ENCODE peak calls at places on chromosome 6, in seven cellular contexts. F is HepG2, A is H1, H is mammary epithelial cell, L is GM23338, P is SK-N-SH, K is GM23248. T is an unnamed sample.

GRCh38 chr6:34491091-34491430 is 25.2 kb downstream of the PACSIN1 start:
- DNase-seq in F (no peak), A (no peak), H (no peak), L (no peak), P (no peak), K (peak), T (no peak)

GRCh38 chr6:46983007-46983411 is 59.1 kb downstream of the ADGRF1 start:
- DNase-seq in F (no peak), A (no peak), H (peak), L (peak), P (no peak), K (peak), T (no peak)

GRCh38 chr6:136751478-136751956 is 40.8 kb downstream of the MAP3K5 start:
- DNase-seq in F (no peak), A (no peak), H (no peak), L (no peak), P (no peak), K (no peak), T (no peak)

GRCh38 chr6:148837941-148838340 is 91.1 kb downstream of the UST start:
- DNase-seq in F (no peak), A (no peak), H (peak), L (no peak), P (no peak), K (no peak), T (no peak)

GRCh38 chr6:123105561-123105960 is 109.5 kb downstream of the CLVS2 start:
- DNase-seq in F (no peak), A (no peak), H (no peak), L (no peak), P (no peak), K (no peak), T (no peak)

GRCh38 chr6:132236281-132236680 is 165.0 kb downstream of the MOXD1 start:
- DNase-seq in F (no peak), A (no peak), H (no peak), L (no peak), P (no peak), K (no peak), T (no peak)

GRCh38 chr6:19279137-19279747 is 557.9 kb upstream of the ID4 start:
- DNase-seq in F (no peak), A (no peak), H (no peak), L (no peak), P (no peak), K (peak), T (no peak)

GRCh38 chr6:30101423-30101938 is 11.4 kb downstream of the TRIM31 start:
- DNase-seq in F (peak), A (no peak), H (no peak), L (peak), P (peak), K (peak), T (no peak)

GRCh38 chr6:65461121-65461520 is 245.9 kb downstream of the EYS start:
- DNase-seq in F (no peak), A (no peak), H (no peak), L (no peak), P (no peak), K (no peak), T (no peak)

GRCh38 chr6:66526061-66526460 is 819.0 kb upstream of the EYS start:
- DNase-seq in F (no peak), A (no peak), H (no peak), L (no peak), P (no peak), K (no peak), T (no peak)

GRCh38 chr6:18207438-18207837 is 52.2 kb downstream of the KDM1B start:
- DNase-seq in F (no peak), A (no peak), H (no peak), L (no peak), P (no peak), K (no peak), T (no peak)

GRCh38 chr6:38170666-38171065 is 351.1 kb downstream of the ZFAND3 start:
- DNase-seq in F (no peak), A (no peak), H (no peak), L (no peak), P (no peak), K (no peak), T (no peak)

GRCh38 chr6:30725713-30726505 is 5.8 kb downstream of the TUBB start:
- DNase-seq in F (no peak), A (no peak), H (no peak), L (peak), P (peak), K (peak), T (peak)

GRCh38 chr6:168328086-168328485 is 8.5 kb upstream of the DACT2 start:
- DNase-seq in F (no peak), A (no peak), H (no peak), L (no peak), P (no peak), K (no peak), T (no peak)

GRCh38 chr6:13681305-13682061 is 30.2 kb downstream of the RANBP9 start:
- DNase-seq in F (no peak), A (no peak), H (no peak), L (no peak), P (no peak), K (no peak), T (no peak)

GRCh38 chr6:39083111-39083702 is 31.8 kb downstream of the SAYSD1 start:
- DNase-seq in F (no peak), A (no peak), H (no peak), L (no peak), P (no peak), K (no peak), T (no peak)

GRCh38 chr6:10451394-10451793 is 36.5 kb upstream of the TFAP2A start:
- DNase-seq in F (no peak), A (no peak), H (no peak), L (peak), P (no peak), K (no peak), T (no peak)

GRCh38 chr6:154569136-154569862 is 58.8 kb upstream of the CNKSR3 start:
- DNase-seq in F (no peak), A (no peak), H (no peak), L (no peak), P (peak), K (no peak), T (no peak)

GRCh38 chr6:38617856-38618255 is 21.9 kb downstream of the BTBD9 start:
- DNase-seq in F (no peak), A (no peak), H (no peak), L (no peak), P (no peak), K (no peak), T (no peak)

GRCh38 chr6:157848693-157849092 is 25.6 kb downstream of the SNX9 start:
- DNase-seq in F (no peak), A (no peak), H (no peak), L (no peak), P (no peak), K (no peak), T (no peak)

GRCh38 chr6:118787746-118788419 is 106.1 kb upstream of the ASF1A start:
- DNase-seq in F (no peak), A (no peak), H (no peak), L (no peak), P (no peak), K (peak), T (no peak)

GRCh38 chr6:36650848-36651247 is 27.7 kb upstream of the CDKN1A start:
- DNase-seq in F (peak), A (no peak), H (no peak), L (no peak), P (no peak), K (no peak), T (peak)

GRCh38 chr6:110341671-110342304 is 16.4 kb downstream of the METTL24 start:
- DNase-seq in F (peak), A (no peak), H (no peak), L (peak), P (peak), K (peak), T (peak)

GRCh38 chr6:155147958-155148663 is 115.7 kb upstream of the CLDN20 start:
- DNase-seq in F (no peak), A (no peak), H (no peak), L (no peak), P (no peak), K (no peak), T (no peak)

GRCh38 chr6:13398081-13398406 is 69.7 kb upstream of the TBC1D7 start:
- DNase-seq in F (no peak), A (no peak), H (peak), L (no peak), P (no peak), K (no peak), T (peak)

GRCh38 chr6:118869894-118870665 is 23.9 kb upstream of the ASF1A start:
- DNase-seq in F (peak), A (no peak), H (no peak), L (no peak), P (no peak), K (no peak), T (no peak)

GRCh38 chr6:159317430-159317829 is 148.2 kb downstream of the FNDC1 start:
- DNase-seq in F (no peak), A (no peak), H (no peak), L (no peak), P (no peak), K (no peak), T (no peak)

GRCh38 chr6:106509420-106510089 is 119.7 kb downstream of the RTN4IP1 start:
- DNase-seq in F (peak), A (no peak), H (no peak), L (peak), P (peak), K (no peak), T (peak)

GRCh38 chr6:111982681-111983080 is 71.2 kb upstream of the CCN6 start:
- DNase-seq in F (no peak), A (no peak), H (peak), L (no peak), P (no peak), K (no peak), T (no peak)

GRCh38 chr6:111984081-111984480 is 69.8 kb upstream of the CCN6 start:
- DNase-seq in F (no peak), A (no peak), H (no peak), L (no peak), P (no peak), K (no peak), T (no peak)

GRCh38 chr6:111983197-111983596 is 70.7 kb upstream of the CCN6 start:
- DNase-seq in F (no peak), A (no peak), H (no peak), L (no peak), P (no peak), K (no peak), T (no peak)

GRCh38 chr6:111985202-111985731 is 68.6 kb upstream of the CCN6 start:
- DNase-seq in F (no peak), A (peak), H (peak), L (peak), P (no peak), K (peak), T (no peak)

DNA sequence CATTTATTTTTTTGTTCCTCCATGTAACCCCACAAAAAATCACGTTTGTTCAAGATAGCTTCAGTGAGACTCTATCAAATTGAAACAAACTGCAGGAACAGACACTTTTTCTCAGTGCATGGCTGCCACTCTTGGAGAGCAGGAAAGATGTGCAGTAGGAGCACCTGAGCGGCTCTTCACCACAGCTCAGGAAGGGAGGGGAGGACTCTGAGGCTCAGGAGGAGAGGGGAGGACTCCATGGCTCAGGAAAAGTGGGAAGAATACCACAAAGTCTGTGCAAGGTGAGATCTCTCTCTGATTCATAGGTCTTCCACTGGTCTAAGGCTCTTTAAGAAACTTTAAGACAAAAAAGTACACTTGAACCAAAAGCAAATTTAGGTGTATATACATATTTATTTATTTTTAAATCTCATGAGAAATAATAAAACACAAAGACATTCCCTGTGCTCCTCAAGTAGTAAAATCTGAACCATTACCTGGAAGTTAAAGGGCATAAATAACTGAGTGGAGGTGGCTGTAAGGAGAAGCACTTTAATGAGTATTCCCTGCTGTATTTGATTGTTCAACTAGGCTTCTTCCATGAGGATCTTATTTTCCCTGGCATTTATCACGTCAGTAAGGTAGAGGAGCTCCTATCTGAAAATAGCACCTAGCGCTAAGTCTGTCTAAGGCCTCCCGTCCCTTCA is 69.2 kb upstream of the CCN6 start:
- DNase-seq in F (no peak), A (no peak), H (no peak), L (no peak), P (no peak), K (no peak), T (no peak)
- H3K4me2 ChIP-seq in F (no peak), A (no peak), H (peak), L (no peak), P (no peak), K (peak), T (no peak)

GRCh38 chr6:51929934-51930574 is 157.4 kb downstream of the PKHD1 start:
- DNase-seq in F (no peak), A (no peak), H (no peak), L (no peak), P (no peak), K (no peak), T (no peak)

GRCh38 chr6:51927450-51927849 is 160.0 kb downstream of the PKHD1 start:
- DNase-seq in F (no peak), A (no peak), H (no peak), L (no peak), P (no peak), K (no peak), T (no peak)

GRCh38 chr6:51930602-51931001 is 156.8 kb downstream of the PKHD1 start:
- DNase-seq in F (no peak), A (no peak), H (no peak), L (no peak), P (no peak), K (no peak), T (no peak)

GRCh38 chr6:51926125-51926524 is 161.3 kb downstream of the PKHD1 start:
- DNase-seq in F (no peak), A (no peak), H (no peak), L (no peak), P (no peak), K (no peak), T (no peak)

GRCh38 chr6:51928320-51928719 is 159.1 kb downstream of the PKHD1 start:
- DNase-seq in F (no peak), A (no peak), H (no peak), L (no peak), P (no peak), K (no peak), T (no peak)
- H3K4me2 ChIP-seq in F (no peak), A (no peak), H (no peak), L (no peak), P (no peak), K (no peak), T (no peak)

GRCh38 chr6:7041511-7042026 is 66.2 kb upstream of the RREB1 start:
- DNase-seq in F (no peak), A (no peak), H (no peak), L (peak), P (no peak), K (no peak), T (peak)

GRCh38 chr6:7042654-7043545 is 64.9 kb upstream of the RREB1 start:
- DNase-seq in F (peak), A (no peak), H (no peak), L (no peak), P (no peak), K (no peak), T (peak)

GRCh38 chr6:7045746-7046145 is 62.0 kb upstream of the RREB1 start:
- DNase-seq in F (no peak), A (no peak), H (no peak), L (no peak), P (no peak), K (no peak), T (no peak)

GRCh38 chr6:7045331-7045730 is 62.4 kb upstream of the RREB1 start:
- DNase-seq in F (no peak), A (no peak), H (no peak), L (no peak), P (no peak), K (no peak), T (no peak)

GRCh38 chr6:7042056-7042653 is 65.6 kb upstream of the RREB1 start:
- DNase-seq in F (peak), A (no peak), H (no peak), L (no peak), P (no peak), K (peak), T (no peak)
- H3K4me2 ChIP-seq in F (peak), A (peak), H (no peak), L (peak), P (no peak), K (no peak), T (no peak)

GRCh38 chr6:32700391-32701040 is 34.1 kb upstream of the HLA-DQB1 start:
- DNase-seq in F (peak), A (peak), H (peak), L (peak), P (peak), K (peak), T (peak)
- H3K4me2 ChIP-seq in F (no peak), A (no peak), H (no peak), L (no peak), P (no peak), K (no peak), T (peak)

DNA sequence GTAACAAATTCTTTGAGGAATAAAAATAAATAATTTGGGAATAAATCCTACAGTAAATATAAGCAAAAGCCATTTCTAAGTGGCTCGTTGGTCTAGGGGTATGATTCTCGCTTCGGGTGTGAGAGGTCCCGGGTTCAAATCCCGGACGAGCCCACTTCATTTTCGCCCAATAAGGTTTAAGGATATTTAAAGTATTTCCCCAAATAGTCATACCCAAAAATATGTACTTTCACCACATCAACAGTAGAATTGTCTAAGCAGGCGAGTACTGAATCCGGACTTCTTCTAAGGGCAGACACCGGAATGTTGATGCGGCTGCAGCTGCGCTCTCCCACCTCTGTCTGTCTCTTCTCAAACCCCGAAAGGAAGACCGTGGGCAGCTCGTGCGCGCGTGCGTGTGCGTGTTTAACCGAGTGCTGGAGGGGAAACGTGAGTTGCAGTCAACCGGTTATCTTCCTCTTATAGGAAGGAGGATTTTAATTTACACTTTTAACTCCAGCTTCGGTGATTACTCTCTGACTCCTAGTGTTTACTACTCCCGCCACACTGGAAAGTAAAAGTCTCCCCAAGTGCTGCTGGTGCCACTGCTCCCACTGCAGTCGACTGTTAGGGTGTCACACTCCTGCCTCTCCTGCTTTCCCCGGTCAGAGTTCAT is 155.7 kb upstream of the PRSS16 start:
- DNase-seq in F (peak), A (peak), H (peak), L (peak), P (peak), K (peak), T (peak)
- H3K4me2 ChIP-seq in F (peak), A (peak), H (peak), L (peak), P (peak), K (peak), T (no peak)

DNA sequence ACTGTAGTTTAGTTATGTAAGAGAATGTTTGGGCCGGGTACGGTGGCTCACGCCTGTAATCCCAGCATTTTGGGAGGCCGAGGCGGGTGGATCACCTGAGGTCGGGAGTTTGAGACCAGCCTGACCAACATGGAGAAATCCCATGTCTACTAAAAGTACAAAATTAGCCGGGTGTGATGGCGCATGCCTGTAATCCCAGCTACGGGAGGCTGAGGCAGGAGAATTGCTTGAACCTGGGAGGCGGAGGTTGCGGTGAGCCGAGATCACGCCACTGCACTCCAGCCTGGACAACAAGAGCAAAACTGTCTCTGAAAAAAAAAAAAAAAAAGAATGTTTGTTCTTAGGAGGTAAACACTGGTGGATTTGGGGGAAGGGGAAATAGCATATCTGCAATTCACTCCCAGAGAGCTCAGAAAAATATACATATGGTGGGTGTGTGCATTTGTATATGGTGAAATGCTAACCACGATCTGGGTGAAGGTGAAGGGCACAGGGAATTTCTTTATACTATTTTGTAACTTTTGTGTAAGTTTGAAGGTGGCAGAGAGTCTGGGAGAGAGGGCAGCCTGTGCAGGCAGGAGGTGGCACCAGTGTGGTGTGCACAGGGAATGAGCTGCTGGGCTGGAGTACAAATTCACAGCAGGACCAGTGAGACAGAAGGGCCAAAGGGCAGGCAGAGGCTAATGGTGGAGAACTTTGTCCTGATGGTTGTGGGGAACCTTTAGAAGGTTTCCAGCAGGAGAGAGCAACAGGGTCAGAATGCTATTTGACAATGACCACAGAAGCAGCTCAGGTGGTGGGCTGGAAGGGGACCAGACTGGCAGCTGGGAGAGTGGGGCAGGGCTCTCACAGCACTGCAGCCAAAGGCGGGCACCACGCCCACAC is 42.4 kb downstream of the SSR1 start:
- DNase-seq in F (peak), A (no peak), H (no peak), L (no peak), P (no peak), K (no peak), T (no peak)
- H3K4me2 ChIP-seq in F (peak), A (no peak), H (no peak), L (no peak), P (no peak), K (no peak), T (no peak)

DNA sequence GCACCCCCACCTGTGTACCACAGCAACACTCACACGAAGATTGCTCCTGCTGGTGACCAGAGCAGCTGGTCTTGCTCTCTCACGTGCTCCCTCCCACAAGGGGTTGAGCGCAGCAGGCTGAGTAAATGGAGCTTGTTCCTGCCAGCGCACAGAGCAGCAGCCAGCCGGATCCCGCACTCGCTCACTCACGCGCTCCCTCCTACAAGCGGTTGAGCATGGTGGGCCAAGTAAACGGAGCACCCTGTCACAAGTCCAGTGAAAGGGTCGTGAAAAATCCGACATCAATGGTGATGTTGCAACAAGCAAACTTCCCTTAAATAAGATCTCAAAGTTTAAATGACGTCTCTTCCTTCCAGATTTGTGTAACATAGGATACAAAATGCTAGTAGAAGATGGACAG is 313.7 kb downstream of the FOXC1 start:
- DNase-seq in F (no peak), A (no peak), H (no peak), L (no peak), P (no peak), K (no peak), T (no peak)
- H3K4me2 ChIP-seq in F (no peak), A (no peak), H (no peak), L (no peak), P (no peak), K (no peak), T (no peak)

T was measured in Karpas-422.